ENCODE peak calls at places on chromosome 14, in eight cellular contexts. One of them, this sample, is unnamed.

GRCh38 chr14:65413739-65414045 is 1.2 kb downstream of the FUT8 start:
- DNase-seq in sigmoid colon: no peak
- DNase-seq in activated CD4-positive, alpha-beta memory T cell treated with anti-CD3 and anti-CD28 coated beads, Interleukin-2, amount 10 ng/mL, durations not matched to agents 7 days and 5 days: no peak
- DNase-seq in tibial nerve: no peak
- DNase-seq in HS-27A: no peak
- DNase-seq in AG04450: no peak
- DNase-seq in NCI-H1105: no peak
- DNase-seq in suprapubic skin: no peak
- DNase-seq in this sample: no peak

GRCh38 chr14:37899365-37899764 is 303.9 kb downstream of the TTC6 start:
- DNase-seq in sigmoid colon: no peak
- DNase-seq in activated CD4-positive, alpha-beta memory T cell treated with anti-CD3 and anti-CD28 coated beads, Interleukin-2, amount 10 ng/mL, durations not matched to agents 7 days and 5 days: no peak
- DNase-seq in tibial nerve: no peak
- DNase-seq in HS-27A: no peak
- DNase-seq in AG04450: no peak
- DNase-seq in NCI-H1105: no peak
- DNase-seq in suprapubic skin: no peak
- DNase-seq in this sample: no peak

GRCh38 chr14:50067723-50068495 is 48.5 kb downstream of the VCPKMT start:
- DNase-seq in sigmoid colon: no peak
- DNase-seq in activated CD4-positive, alpha-beta memory T cell treated with anti-CD3 and anti-CD28 coated beads, Interleukin-2, amount 10 ng/mL, durations not matched to agents 7 days and 5 days: no peak
- DNase-seq in tibial nerve: no peak
- DNase-seq in HS-27A: no peak
- DNase-seq in AG04450: no peak
- DNase-seq in NCI-H1105: no peak
- DNase-seq in suprapubic skin: no peak
- DNase-seq in this sample: peak; percentile 41

GRCh38 chr14:51627313-51627712 is 24.4 kb upstream of the FRMD6 start:
- DNase-seq in sigmoid colon: no peak
- DNase-seq in activated CD4-positive, alpha-beta memory T cell treated with anti-CD3 and anti-CD28 coated beads, Interleukin-2, amount 10 ng/mL, durations not matched to agents 7 days and 5 days: no peak
- DNase-seq in tibial nerve: no peak
- DNase-seq in HS-27A: no peak
- DNase-seq in AG04450: no peak
- DNase-seq in NCI-H1105: no peak
- DNase-seq in suprapubic skin: no peak
- DNase-seq in this sample: no peak

GRCh38 chr14:105065280-105066228 is at the start of gene GPR132:
- DNase-seq in sigmoid colon: peak; percentile 76
- DNase-seq in activated CD4-positive, alpha-beta memory T cell treated with anti-CD3 and anti-CD28 coated beads, Interleukin-2, amount 10 ng/mL, durations not matched to agents 7 days and 5 days: peak; percentile 94
- DNase-seq in tibial nerve: no peak
- DNase-seq in HS-27A: no peak
- DNase-seq in AG04450: no peak
- DNase-seq in NCI-H1105: no peak
- DNase-seq in suprapubic skin: peak; percentile 77
- DNase-seq in this sample: no peak

GRCh38 chr14:90523544-90523943 is 126.7 kb downstream of the CALM1 start:
- DNase-seq in sigmoid colon: no peak
- DNase-seq in activated CD4-positive, alpha-beta memory T cell treated with anti-CD3 and anti-CD28 coated beads, Interleukin-2, amount 10 ng/mL, durations not matched to agents 7 days and 5 days: no peak
- DNase-seq in tibial nerve: no peak
- DNase-seq in HS-27A: peak; percentile 23
- DNase-seq in AG04450: no peak
- DNase-seq in NCI-H1105: no peak
- DNase-seq in suprapubic skin: no peak
- DNase-seq in this sample: no peak

GRCh38 chr14:104293851-104294627 is 155.7 kb downstream of the KIF26A start:
- DNase-seq in sigmoid colon: peak; percentile 45
- DNase-seq in activated CD4-positive, alpha-beta memory T cell treated with anti-CD3 and anti-CD28 coated beads, Interleukin-2, amount 10 ng/mL, durations not matched to agents 7 days and 5 days: no peak
- DNase-seq in tibial nerve: no peak
- DNase-seq in HS-27A: no peak
- DNase-seq in AG04450: no peak
- DNase-seq in NCI-H1105: no peak
- DNase-seq in suprapubic skin: peak; percentile 46
- DNase-seq in this sample: peak; percentile 83

GRCh38 chr14:100045687-100046344 is 19.4 kb upstream of the EVL start:
- DNase-seq in sigmoid colon: no peak
- DNase-seq in activated CD4-positive, alpha-beta memory T cell treated with anti-CD3 and anti-CD28 coated beads, Interleukin-2, amount 10 ng/mL, durations not matched to agents 7 days and 5 days: no peak
- DNase-seq in tibial nerve: no peak
- DNase-seq in HS-27A: no peak
- DNase-seq in AG04450: no peak
- DNase-seq in NCI-H1105: no peak
- DNase-seq in suprapubic skin: no peak
- DNase-seq in this sample: no peak

GRCh38 chr14:102481371-102481770 is 28.2 kb downstream of the ANKRD9 start:
- DNase-seq in sigmoid colon: peak; percentile 7
- DNase-seq in activated CD4-positive, alpha-beta memory T cell treated with anti-CD3 and anti-CD28 coated beads, Interleukin-2, amount 10 ng/mL, durations not matched to agents 7 days and 5 days: no peak
- DNase-seq in tibial nerve: no peak
- DNase-seq in HS-27A: no peak
- DNase-seq in AG04450: no peak
- DNase-seq in NCI-H1105: no peak
- DNase-seq in suprapubic skin: no peak
- DNase-seq in this sample: no peak

GRCh38 chr14:55514819-55515470 is 65.1 kb upstream of the KTN1 start:
- DNase-seq in sigmoid colon: no peak
- DNase-seq in activated CD4-positive, alpha-beta memory T cell treated with anti-CD3 and anti-CD28 coated beads, Interleukin-2, amount 10 ng/mL, durations not matched to agents 7 days and 5 days: no peak
- DNase-seq in tibial nerve: no peak
- DNase-seq in HS-27A: no peak
- DNase-seq in AG04450: peak; percentile 33
- DNase-seq in NCI-H1105: no peak
- DNase-seq in suprapubic skin: no peak
- DNase-seq in this sample: no peak

GRCh38 chr14:71377099-71377498 is 469.8 kb downstream of the PCNX1 start:
- DNase-seq in sigmoid colon: no peak
- DNase-seq in activated CD4-positive, alpha-beta memory T cell treated with anti-CD3 and anti-CD28 coated beads, Interleukin-2, amount 10 ng/mL, durations not matched to agents 7 days and 5 days: no peak
- DNase-seq in tibial nerve: no peak
- DNase-seq in HS-27A: no peak
- DNase-seq in AG04450: no peak
- DNase-seq in NCI-H1105: no peak
- DNase-seq in suprapubic skin: no peak
- DNase-seq in this sample: no peak

GRCh38 chr14:40240456-40240855 is 808.2 kb upstream of the FBXO33 start:
- DNase-seq in sigmoid colon: no peak
- DNase-seq in activated CD4-positive, alpha-beta memory T cell treated with anti-CD3 and anti-CD28 coated beads, Interleukin-2, amount 10 ng/mL, durations not matched to agents 7 days and 5 days: no peak
- DNase-seq in tibial nerve: no peak
- DNase-seq in HS-27A: no peak
- DNase-seq in AG04450: no peak
- DNase-seq in NCI-H1105: no peak
- DNase-seq in suprapubic skin: no peak
- DNase-seq in this sample: no peak

GRCh38 chr14:48974994-48975393 is 611.2 kb downstream of the RPS29 start:
- DNase-seq in sigmoid colon: no peak
- DNase-seq in activated CD4-positive, alpha-beta memory T cell treated with anti-CD3 and anti-CD28 coated beads, Interleukin-2, amount 10 ng/mL, durations not matched to agents 7 days and 5 days: no peak
- DNase-seq in tibial nerve: no peak
- DNase-seq in HS-27A: no peak
- DNase-seq in AG04450: no peak
- DNase-seq in NCI-H1105: no peak
- DNase-seq in suprapubic skin: no peak
- DNase-seq in this sample: no peak

This sample was measured in SHP77.